ENCODE peak calls at places on chromosomes 12 and 14, in seven cellular contexts. P, Q, K, G, H, M and L are unnamed samples.
A peak's percentile ranks its signal among the peaks of the same experiment; 100 is the strongest.

GRCh38 chr14:50871914-50872732 is at the start of gene ABHD12B:
- DNase-seq in M (no peak), P (no peak), Q (no peak), G (no peak), H (no peak), K (no peak), L (no peak)

GRCh38 chr12:50642035-50642451 is 121.9 kb upstream of the ATF1 start:
- DNase-seq in Q (no peak), M (no peak), K (no peak), H (no peak), P (peak; percentile 11), G (no peak), L (no peak)

GRCh38 chr14:34262511-34262910 is 199.5 kb downstream of the SPTSSA start:
- DNase-seq in K (no peak), P (no peak), M (no peak), G (no peak), H (no peak), Q (no peak), L (no peak)

GRCh38 chr12:13734753-13735152 is 246.6 kb downstream of the GRIN2B start:
- DNase-seq in M (no peak), P (no peak), H (no peak), Q (no peak), K (no peak), G (no peak), L (no peak)

GRCh38 chr12:106957617-106958016 is 1.9 kb downstream of the TMEM263 start:
- DNase-seq in G (no peak), K (no peak), H (no peak), P (peak; percentile 14), Q (no peak), M (no peak), L (no peak)

GRCh38 chr12:57993030-57993429 is 51.7 kb downstream of the ATP23 start:
- DNase-seq in P (no peak), G (no peak), K (no peak), H (no peak), Q (no peak), M (no peak), L (no peak)

GRCh38 chr12:104105461-104105860 is 32.5 kb downstream of the NFYB start:
- DNase-seq in H (no peak), P (no peak), K (no peak), Q (no peak), M (no peak), G (no peak), L (no peak)

GRCh38 chr14:86086962-86087361 is 557.0 kb downstream of the FLRT2 start:
- DNase-seq in M (no peak), H (no peak), P (no peak), K (no peak), Q (no peak), G (no peak), L (no peak)

GRCh38 chr12:34097213-34097612 is 74.9 kb downstream of the ALG10 start:
- DNase-seq in M (no peak), Q (no peak), K (no peak), H (no peak), P (no peak), G (no peak), L (no peak)

GRCh38 chr14:92917041-92917940 is 5.7 kb upstream of the CHGA start:
- DNase-seq in M (no peak), Q (no peak), P (no peak), H (no peak), G (no peak), K (no peak), L (no peak)

GRCh38 chr12:121634836-121635235 is 8.5 kb downstream of the ORAI1 start:
- DNase-seq in M (no peak), H (no peak), K (no peak), P (no peak), G (no peak), Q (no peak), L (no peak)

GRCh38 chr12:96208801-96209534 is 14.8 kb downstream of the ELK3 start:
- DNase-seq in Q (no peak), P (no peak), M (no peak), G (no peak), H (no peak), K (no peak), L (no peak)

GRCh38 chr12:122979001-122979907 is 1.2 kb upstream of the ARL6IP4 start:
- DNase-seq in M (no peak), G (no peak), K (no peak), Q (no peak), H (no peak), P (no peak), L (no peak)

GRCh38 chr14:73324536-73324932 is 87.2 kb downstream of the PAPLN start:
- DNase-seq in K (no peak), Q (no peak), M (no peak), G (no peak), P (no peak), H (no peak), L (no peak)

GRCh38 chr14:69710378-69710777 is 56.6 kb upstream of the SRSF5 start:
- DNase-seq in H (peak; percentile 57), P (no peak), G (no peak), M (no peak), K (no peak), Q (no peak), L (no peak)

GRCh38 chr12:15558915-15559528 is 230.2 kb downstream of the EPS8 start:
- DNase-seq in K (no peak), Q (no peak), G (no peak), P (peak; percentile 82), M (no peak), H (no peak), L (peak; percentile 13)

GRCh38 chr12:66453837-66454236 is 151.5 kb downstream of the HELB start:
- DNase-seq in G (no peak), P (no peak), K (no peak), Q (no peak), M (no peak), H (no peak), L (no peak)

GRCh38 chr12:108972226-108972757 is 48.6 kb downstream of the SVOP start:
- DNase-seq in H (no peak), P (no peak), K (peak; percentile 16), M (no peak), Q (no peak), G (no peak), L (no peak)

GRCh38 chr12:70555081-70555480 is 82.1 kb downstream of the PTPRB start:
- DNase-seq in G (no peak), K (no peak), Q (no peak), P (no peak), H (no peak), M (no peak), L (no peak)

GRCh38 chr12:111444706-111445310 is 39.1 kb downstream of the SH2B3 start:
- DNase-seq in G (peak; percentile 75), H (peak; percentile 72), P (no peak), M (peak; percentile 83), Q (no peak), K (peak; percentile 10), L (no peak)

GRCh38 chr12:127284021-127284420 is 982.9 kb upstream of the TMEM132C start:
- DNase-seq in H (no peak), G (no peak), K (no peak), M (no peak), P (peak; percentile 68), Q (no peak), L (no peak)

GRCh38 chr12:132550830-132551229 is 59.6 kb downstream of the LRCOL1 start:
- DNase-seq in H (no peak), Q (no peak), M (no peak), G (no peak), K (no peak), P (no peak), L (no peak)

GRCh38 chr14:20679907-20680306 is 4.5 kb upstream of the RNASE4 start:
- DNase-seq in K (no peak), Q (peak; percentile 81), P (peak; percentile 52), H (no peak), G (no peak), M (no peak), L (peak; percentile 49)